ENCODE peak calls at places on chromosomes 13 and 19, in seven cellular contexts. One of them, this sample, is unnamed. For H3K4me1, the result is how much of the 10 kb centered on the place peaks cover.

GRCh38 chr13:53060840-53061485 is 32.4 kb downstream of the OLFM4 start:
- DNase-seq in IMR-90: no peak
- DNase-seq in heart left ventricle: no peak
- DNase-seq in uterus: no peak
- DNase-seq in breast epithelium: no peak
- DNase-seq in adrenal gland: no peak
- DNase-seq in body of pancreas: no peak
- DNase-seq in this sample: peak

GRCh38 chr13:32047088-32047487 is 15.5 kb downstream of the FRY start:
- DNase-seq in IMR-90: no peak
- DNase-seq in heart left ventricle: no peak
- DNase-seq in uterus: no peak
- DNase-seq in breast epithelium: no peak
- DNase-seq in adrenal gland: no peak
- DNase-seq in body of pancreas: no peak
- DNase-seq in this sample: no peak

GRCh38 chr19:39908803-39909202 is 25.6 kb downstream of the FCGBP start:
- DNase-seq in IMR-90: no peak
- DNase-seq in heart left ventricle: no peak
- DNase-seq in uterus: no peak
- DNase-seq in breast epithelium: no peak
- DNase-seq in adrenal gland: no peak
- DNase-seq in body of pancreas: no peak
- DNase-seq in this sample: no peak

GRCh38 chr13:71624641-71625040 is 242.4 kb downstream of the DACH1 start:
- DNase-seq in IMR-90: no peak
- DNase-seq in heart left ventricle: no peak
- DNase-seq in uterus: no peak
- DNase-seq in breast epithelium: no peak
- DNase-seq in adrenal gland: no peak
- DNase-seq in body of pancreas: no peak
- DNase-seq in this sample: no peak

GRCh38 chr13:99376132-99376531 is 68.9 kb upstream of the GPR183 start:
- DNase-seq in IMR-90: no peak
- DNase-seq in heart left ventricle: peak
- DNase-seq in uterus: no peak
- DNase-seq in breast epithelium: no peak
- DNase-seq in adrenal gland: peak
- DNase-seq in body of pancreas: no peak
- DNase-seq in this sample: no peak

GRCh38 chr13:65656740-65657329 is 1573.3 kb downstream of the PCDH9 start:
- DNase-seq in IMR-90: peak
- DNase-seq in heart left ventricle: no peak
- DNase-seq in uterus: no peak
- DNase-seq in breast epithelium: no peak
- DNase-seq in adrenal gland: no peak
- DNase-seq in body of pancreas: no peak
- DNase-seq in this sample: no peak

GRCh38 chr13:112688560-112689497 is 1.0 kb upstream of the ATP11A start:
- DNase-seq in IMR-90: no peak
- DNase-seq in heart left ventricle: peak
- DNase-seq in uterus: no peak
- DNase-seq in breast epithelium: no peak
- DNase-seq in adrenal gland: peak
- DNase-seq in body of pancreas: peak
- DNase-seq in this sample: peak

GRCh38 chr19:35081201-35081600 is 34.4 kb upstream of the FXYD3 start:
- DNase-seq in IMR-90: no peak
- DNase-seq in heart left ventricle: no peak
- DNase-seq in uterus: no peak
- DNase-seq in breast epithelium: no peak
- DNase-seq in adrenal gland: peak
- DNase-seq in body of pancreas: no peak
- DNase-seq in this sample: no peak

GRCh38 chr13:97567510-97568243 is 133.7 kb downstream of the RAP2A start:
- DNase-seq in IMR-90: peak
- DNase-seq in heart left ventricle: no peak
- DNase-seq in uterus: no peak
- DNase-seq in breast epithelium: peak
- DNase-seq in adrenal gland: no peak
- DNase-seq in body of pancreas: peak
- DNase-seq in this sample: peak

GRCh38 chr13:46667687-46668281 is 114.8 kb downstream of the LRCH1 start:
- DNase-seq in IMR-90: no peak
- DNase-seq in heart left ventricle: no peak
- DNase-seq in uterus: no peak
- DNase-seq in breast epithelium: no peak
- DNase-seq in adrenal gland: no peak
- DNase-seq in body of pancreas: no peak
- DNase-seq in this sample: no peak

GRCh38 chr19:11693505-11694499 is 44.9 kb downstream of the ZNF823 start:
- DNase-seq in IMR-90: peak
- DNase-seq in heart left ventricle: no peak
- DNase-seq in uterus: no peak
- DNase-seq in breast epithelium: no peak
- DNase-seq in adrenal gland: no peak
- DNase-seq in body of pancreas: peak
- DNase-seq in this sample: no peak

GRCh38 chr19:5632657-5633056 is 9.8 kb downstream of the SAFB start:
- DNase-seq in IMR-90: no peak
- DNase-seq in heart left ventricle: no peak
- DNase-seq in uterus: peak
- DNase-seq in breast epithelium: no peak
- DNase-seq in adrenal gland: no peak
- DNase-seq in body of pancreas: no peak
- DNase-seq in this sample: peak

GRCh38 chr19:10662384-10663251 is 8.5 kb downstream of the ILF3 start:
- DNase-seq in IMR-90: peak
- DNase-seq in heart left ventricle: peak
- DNase-seq in uterus: no peak
- DNase-seq in breast epithelium: no peak
- DNase-seq in adrenal gland: no peak
- DNase-seq in body of pancreas: no peak
- DNase-seq in this sample: no peak

GRCh38 chr19:55641376-55642152 is 762 bp downstream of the ZNF580 start:
- DNase-seq in IMR-90: peak
- DNase-seq in heart left ventricle: no peak
- DNase-seq in uterus: no peak
- DNase-seq in breast epithelium: no peak
- DNase-seq in adrenal gland: peak
- DNase-seq in body of pancreas: no peak
- DNase-seq in this sample: no peak

DNA sequence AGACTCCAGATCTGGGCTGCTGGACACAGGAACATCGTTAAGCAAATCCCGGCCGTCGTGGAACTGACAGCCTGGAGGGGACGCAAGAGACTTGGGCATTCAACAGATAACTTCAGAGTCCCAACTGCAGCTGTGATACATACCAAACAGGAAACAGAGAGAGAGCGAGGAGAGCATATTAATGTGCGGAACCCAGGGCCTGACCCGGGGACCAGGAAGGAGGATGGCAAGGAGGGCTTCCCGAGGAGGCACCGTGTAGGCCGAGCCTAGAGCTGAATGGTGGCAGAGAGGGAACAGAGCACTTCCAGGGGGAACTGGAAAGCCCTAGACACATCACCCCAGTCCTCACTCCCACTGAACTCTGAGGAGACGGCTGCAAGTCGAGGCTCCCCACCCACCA is 68.1 kb downstream of the SIPA1L3 start:
- DNase-seq in IMR-90: no peak
- DNase-seq in heart left ventricle: no peak
- DNase-seq in uterus: no peak
- DNase-seq in breast epithelium: no peak
- DNase-seq in adrenal gland: no peak
- DNase-seq in body of pancreas: no peak
- DNase-seq in this sample: no peak
- TF ChIP-seq POLR2A in IMR-90: no peak
- TF ChIP-seq POLR2A in heart left ventricle: no peak
- TF ChIP-seq POLR2A in uterus: no peak
- TF ChIP-seq POLR2A in breast epithelium: no peak
- TF ChIP-seq POLR2A in adrenal gland: no peak
- TF ChIP-seq POLR2A in body of pancreas: no peak
- TF ChIP-seq POLR2A in this sample: no peak

GRCh38 chr19:51226068-51226467 is 1.2 kb downstream of the CD33 start:
- DNase-seq in IMR-90: no peak
- DNase-seq in heart left ventricle: no peak
- DNase-seq in uterus: no peak
- DNase-seq in breast epithelium: no peak
- DNase-seq in adrenal gland: no peak
- DNase-seq in body of pancreas: no peak
- DNase-seq in this sample: no peak
- H3K4me3 ChIP-seq in IMR-90: no peak
- H3K4me3 ChIP-seq in heart left ventricle: peak
- H3K4me3 ChIP-seq in uterus: no peak
- H3K4me3 ChIP-seq in breast epithelium: no peak
- H3K4me3 ChIP-seq in adrenal gland: no peak
- H3K4me3 ChIP-seq in body of pancreas: no peak
- H3K4me3 ChIP-seq in this sample: no peak

GRCh38 chr13:51729853-51730553 is 74.0 kb downstream of the DHRS12 start:
- DNase-seq in IMR-90: peak
- DNase-seq in heart left ventricle: peak
- DNase-seq in uterus: peak
- DNase-seq in breast epithelium: no peak
- DNase-seq in adrenal gland: peak
- DNase-seq in body of pancreas: no peak
- DNase-seq in this sample: peak

GRCh38 chr13:51728275-51728673 is 75.7 kb downstream of the DHRS12 start:
- DNase-seq in IMR-90: no peak
- DNase-seq in heart left ventricle: no peak
- DNase-seq in uterus: no peak
- DNase-seq in breast epithelium: no peak
- DNase-seq in adrenal gland: no peak
- DNase-seq in body of pancreas: no peak
- DNase-seq in this sample: no peak

GRCh38 chr13:51728972-51729371 is 75.0 kb downstream of the DHRS12 start:
- DNase-seq in IMR-90: peak
- DNase-seq in heart left ventricle: no peak
- DNase-seq in uterus: no peak
- DNase-seq in breast epithelium: no peak
- DNase-seq in adrenal gland: no peak
- DNase-seq in body of pancreas: no peak
- DNase-seq in this sample: no peak

GRCh38 chr13:51726446-51727185 is 77.3 kb downstream of the DHRS12 start:
- DNase-seq in IMR-90: peak
- DNase-seq in heart left ventricle: no peak
- DNase-seq in uterus: no peak
- DNase-seq in breast epithelium: no peak
- DNase-seq in adrenal gland: peak
- DNase-seq in body of pancreas: no peak
- DNase-seq in this sample: no peak

DNA sequence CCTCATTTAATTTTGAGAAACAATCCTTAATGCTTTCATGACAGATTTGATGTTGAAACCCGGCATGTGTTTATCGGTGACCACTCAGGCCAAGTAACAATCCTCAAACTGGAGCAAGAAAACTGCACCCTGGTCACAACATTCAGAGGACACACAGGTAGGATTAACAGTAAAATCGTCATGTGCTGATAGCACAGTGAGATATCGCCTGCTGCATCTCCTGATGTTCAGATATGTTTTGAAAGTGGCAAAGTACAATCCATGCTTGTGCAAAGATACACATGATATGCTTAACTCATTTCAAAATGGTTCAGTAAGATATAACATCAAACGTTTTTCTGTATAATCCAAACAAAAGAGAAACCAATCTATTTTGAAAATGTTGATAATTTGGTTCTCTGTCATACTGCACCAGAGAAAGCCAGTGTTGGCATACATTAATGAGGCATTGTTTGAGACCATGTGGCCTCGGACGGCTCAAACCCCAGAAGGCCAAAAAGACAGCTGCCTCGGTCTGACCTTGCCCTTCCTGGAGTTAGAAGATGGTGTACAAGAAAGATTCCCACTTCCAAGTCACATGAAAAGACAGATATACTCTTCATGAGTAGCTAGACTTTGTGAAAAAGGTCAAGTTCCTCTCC is 76.2 kb downstream of the DHRS12 start:
- DNase-seq in IMR-90: no peak
- DNase-seq in heart left ventricle: no peak
- DNase-seq in uterus: no peak
- DNase-seq in breast epithelium: no peak
- DNase-seq in adrenal gland: no peak
- DNase-seq in body of pancreas: no peak
- DNase-seq in this sample: no peak
- H3K4me1 ChIP-seq in IMR-90: under half
- H3K4me1 ChIP-seq in heart left ventricle: under half
- H3K4me1 ChIP-seq in uterus: under half
- H3K4me1 ChIP-seq in breast epithelium: under half
- H3K4me1 ChIP-seq in adrenal gland: half or more
- H3K4me1 ChIP-seq in body of pancreas: half or more
- H3K4me1 ChIP-seq in this sample: under half

DNA sequence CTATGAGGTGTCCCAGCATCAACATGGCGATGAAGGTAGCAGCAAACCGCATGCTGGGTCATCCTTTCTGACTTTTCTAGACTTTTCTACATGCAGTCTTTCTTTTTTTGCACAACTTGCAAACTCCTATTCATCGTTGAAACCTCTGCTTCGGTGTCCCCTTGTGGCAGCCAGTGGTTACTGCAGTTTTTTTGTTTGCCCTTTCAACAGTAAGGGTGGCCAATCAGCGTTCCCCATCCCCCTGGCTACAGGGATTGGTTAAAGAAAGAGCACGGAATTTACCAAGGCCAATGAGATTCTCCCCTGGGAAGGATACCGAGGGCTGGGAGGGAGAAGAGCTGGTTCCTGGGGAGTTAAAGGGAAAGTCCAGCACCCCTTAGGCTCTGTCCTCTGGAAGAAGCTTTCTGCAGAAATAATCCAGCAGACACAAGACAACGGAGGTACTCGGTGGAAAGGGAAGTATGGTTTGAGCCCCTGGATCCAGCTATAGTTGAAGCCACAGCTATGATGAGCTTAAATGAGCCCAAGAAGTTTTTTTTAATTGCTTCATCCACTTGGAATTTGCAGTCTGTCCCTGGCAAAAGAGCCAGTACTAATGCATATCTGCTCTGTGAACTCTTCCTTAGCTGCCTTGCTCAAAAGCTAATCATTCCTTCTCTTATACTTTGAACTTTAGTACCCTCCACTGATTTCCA is 5.6 kb upstream of the LSM4 start:
- DNase-seq in IMR-90: peak
- DNase-seq in heart left ventricle: peak
- DNase-seq in uterus: peak
- DNase-seq in breast epithelium: peak
- DNase-seq in adrenal gland: peak
- DNase-seq in body of pancreas: peak
- DNase-seq in this sample: peak
- TF ChIP-seq POLR2A in IMR-90: no peak
- TF ChIP-seq POLR2A in heart left ventricle: peak
- TF ChIP-seq POLR2A in uterus: peak
- TF ChIP-seq POLR2A in breast epithelium: no peak
- TF ChIP-seq POLR2A in adrenal gland: peak
- TF ChIP-seq POLR2A in body of pancreas: peak
- TF ChIP-seq POLR2A in this sample: no peak

GRCh38 chr19:58355891-58356235 is 2.6 kb upstream of the A1BG start:
- DNase-seq in IMR-90: no peak
- DNase-seq in heart left ventricle: no peak
- DNase-seq in uterus: no peak
- DNase-seq in breast epithelium: no peak
- DNase-seq in adrenal gland: no peak
- DNase-seq in body of pancreas: no peak
- DNase-seq in this sample: no peak
- H3K4me3 ChIP-seq in IMR-90: peak
- H3K4me3 ChIP-seq in heart left ventricle: peak
- H3K4me3 ChIP-seq in uterus: peak
- H3K4me3 ChIP-seq in breast epithelium: peak
- H3K4me3 ChIP-seq in adrenal gland: no peak
- H3K4me3 ChIP-seq in body of pancreas: no peak
- H3K4me3 ChIP-seq in this sample: peak